ENCODE peak calls at places on chromosome 7, in eight cellular contexts. T is AG04450, C is upper lobe of right lung, E is body of pancreas, K is tibial artery, Y is lower lobe of right lung, P is GM06990, F is adrenal gland. N is an unnamed sample. For H3K27me3, the result is how much of the 10 kb centered on the place peaks cover.

GRCh38 chr7:22551768-22552513 is 52.0 kb upstream of the STEAP1B start:
- DNase-seq in C (no peak), Y (no peak), E (no peak), K (no peak), F (no peak), T (no peak), P (peak), N (no peak)

GRCh38 chr7:18700147-18700546 is 204.6 kb downstream of the HDAC9 start:
- DNase-seq in C (no peak), F (no peak), P (no peak), Y (no peak), E (no peak), K (no peak), T (no peak), N (no peak)

GRCh38 chr7:140992422-140992821 is 22.3 kb downstream of the MRPS33 start:
- DNase-seq in K (no peak), C (no peak), F (no peak), E (no peak), P (no peak), Y (no peak), T (no peak), N (no peak)

GRCh38 chr7:54831644-54832095 is 72.7 kb upstream of the SEC61G start:
- DNase-seq in K (no peak), E (no peak), F (no peak), C (no peak), P (no peak), Y (no peak), T (no peak), N (no peak)

GRCh38 chr7:44767912-44768662 is 19.4 kb downstream of the ZMIZ2 start:
- DNase-seq in K (peak), E (peak), Y (no peak), F (peak), T (peak), C (peak), P (no peak), N (peak)

GRCh38 chr7:124812764-124813163 is 47.2 kb upstream of the GPR37 start:
- DNase-seq in F (no peak), T (no peak), P (no peak), Y (no peak), E (no peak), C (no peak), K (no peak), N (no peak)

GRCh38 chr7:46385662-46386309 is 464.7 kb upstream of the IGFBP3 start:
- DNase-seq in Y (no peak), P (no peak), T (peak), F (no peak), E (no peak), K (no peak), C (no peak), N (no peak)

GRCh38 chr7:27152816-27153486 is 568 bp upstream of the HOXA3 start:
- DNase-seq in C (no peak), P (no peak), Y (peak), F (peak), T (no peak), E (no peak), K (no peak), N (peak)

GRCh38 chr7:123191132-123191531 is 8.6 kb downstream of the SLC13A1 start:
- DNase-seq in Y (no peak), P (no peak), K (no peak), E (peak), C (no peak), F (no peak), T (no peak), N (no peak)

GRCh38 chr7:45075871-45076796 is 12.6 kb downstream of the NACAD start:
- DNase-seq in P (no peak), Y (no peak), C (no peak), K (no peak), F (peak), T (no peak), E (no peak), N (no peak)

GRCh38 chr7:38463277-38464224 is 167.6 kb downstream of the AMPH start:
- DNase-seq in K (peak), F (peak), E (peak), Y (peak), P (peak), C (peak), T (peak), N (peak)

GRCh38 chr7:131080754-131081153 is 246.9 kb upstream of the MKLN1 start:
- DNase-seq in T (no peak), Y (no peak), C (no peak), P (no peak), E (no peak), K (no peak), F (no peak), N (no peak)

GRCh38 chr7:46059308-46060020 is 138.4 kb upstream of the IGFBP3 start:
- DNase-seq in Y (no peak), C (no peak), E (no peak), P (no peak), T (no peak), F (no peak), K (peak), N (no peak)

GRCh38 chr7:10662982-10663884 is 310.4 kb upstream of the PHF14 start:
- DNase-seq in Y (no peak), F (no peak), E (no peak), T (no peak), K (no peak), C (no peak), P (no peak), N (no peak)

GRCh38 chr7:50229964-50230363 is 74.6 kb upstream of the IKZF1 start:
- DNase-seq in Y (no peak), P (no peak), T (no peak), K (no peak), F (no peak), C (no peak), E (no peak), N (no peak)

GRCh38 chr7:110803602-110804143 is 287.3 kb upstream of the LRRN3 start:
- DNase-seq in F (no peak), C (no peak), K (no peak), T (no peak), E (no peak), P (no peak), Y (no peak), N (no peak)

GRCh38 chr7:21281193-21281592 is 146.7 kb upstream of the SP4 start:
- DNase-seq in F (no peak), P (no peak), K (no peak), C (no peak), E (no peak), T (no peak), Y (no peak), N (no peak)

GRCh38 chr7:108454674-108455523 is 1.3 kb downstream of the NRCAM start:
- DNase-seq in P (peak), Y (peak), C (peak), E (peak), T (no peak), F (peak), K (no peak), N (no peak)

GRCh38 chr7:33127085-33127484 is 2.3 kb upstream of the BBS9 start:
- DNase-seq in C (no peak), P (no peak), Y (no peak), E (no peak), K (no peak), T (no peak), F (no peak), N (no peak)

GRCh38 chr7:106285801-106286492 is 1.2 kb upstream of the NAMPT start:
- DNase-seq in T (no peak), C (no peak), E (no peak), K (no peak), Y (no peak), F (no peak), P (peak), N (no peak)

GRCh38 chr7:77157446-77157845 is 35.0 kb downstream of the CCDC146 start:
- DNase-seq in Y (peak), F (no peak), T (no peak), E (no peak), K (no peak), C (no peak), P (peak), N (no peak)

GRCh38 chr7:150781016-150781415 is 19.1 kb downstream of the TMEM176B start:
- DNase-seq in T (peak), C (no peak), E (no peak), P (no peak), K (no peak), F (no peak), Y (no peak), N (no peak)

GRCh38 chr7:46854958-46855473 is 726.9 kb downstream of the TNS3 start:
- DNase-seq in Y (no peak), E (no peak), K (no peak), F (no peak), P (no peak), C (no peak), T (no peak), N (no peak)

GRCh38 chr7:29412912-29413311 is 150.7 kb upstream of the PRR15 start:
- DNase-seq in P (no peak), K (no peak), F (no peak), T (no peak), E (no peak), Y (no peak), C (no peak), N (no peak)

GRCh38 chr7:24508301-24508700 is 65.0 kb upstream of the PALS2 start:
- DNase-seq in T (no peak), P (no peak), F (no peak), K (no peak), Y (no peak), E (no peak), C (no peak), N (no peak)

GRCh38 chr7:111529507-111530355 is 32.6 kb downstream of the IMMP2L start:
- DNase-seq in K (no peak), Y (no peak), E (no peak), C (no peak), T (no peak), P (no peak), F (no peak), N (no peak)

GRCh38 chr7:151505433-151505832 is 14.3 kb downstream of the RHEB start:
- DNase-seq in P (no peak), E (no peak), K (no peak), T (no peak), Y (no peak), C (no peak), F (no peak), N (no peak)

GRCh38 chr7:42689626-42690025 is 222.2 kb downstream of the C7orf25 start:
- DNase-seq in Y (no peak), E (no peak), K (no peak), C (no peak), P (no peak), T (no peak), F (no peak), N (no peak)
- H3K27me3 ChIP-seq in Y (under half), E (under half), K (under half), C (under half), P (under half), T (under half), F (under half), N (under half)

GRCh38 chr7:41694490-41694889 is 8.4 kb downstream of the INHBA start:
- DNase-seq in E (no peak), C (no peak), T (no peak), K (no peak), Y (no peak), F (no peak), P (no peak), N (no peak)

GRCh38 chr7:41695661-41696322 is 7.1 kb downstream of the INHBA start:
- DNase-seq in E (no peak), F (no peak), P (no peak), T (peak), K (no peak), Y (no peak), C (no peak), N (no peak)

GRCh38 chr7:41698726-41699125 is 4.2 kb downstream of the INHBA start:
- DNase-seq in C (no peak), T (peak), F (no peak), P (no peak), Y (no peak), E (no peak), K (no peak), N (no peak)

GRCh38 chr7:41698114-41698513 is 4.8 kb downstream of the INHBA start:
- DNase-seq in P (no peak), Y (no peak), K (no peak), C (no peak), F (no peak), T (no peak), E (no peak), N (no peak)

DNA sequence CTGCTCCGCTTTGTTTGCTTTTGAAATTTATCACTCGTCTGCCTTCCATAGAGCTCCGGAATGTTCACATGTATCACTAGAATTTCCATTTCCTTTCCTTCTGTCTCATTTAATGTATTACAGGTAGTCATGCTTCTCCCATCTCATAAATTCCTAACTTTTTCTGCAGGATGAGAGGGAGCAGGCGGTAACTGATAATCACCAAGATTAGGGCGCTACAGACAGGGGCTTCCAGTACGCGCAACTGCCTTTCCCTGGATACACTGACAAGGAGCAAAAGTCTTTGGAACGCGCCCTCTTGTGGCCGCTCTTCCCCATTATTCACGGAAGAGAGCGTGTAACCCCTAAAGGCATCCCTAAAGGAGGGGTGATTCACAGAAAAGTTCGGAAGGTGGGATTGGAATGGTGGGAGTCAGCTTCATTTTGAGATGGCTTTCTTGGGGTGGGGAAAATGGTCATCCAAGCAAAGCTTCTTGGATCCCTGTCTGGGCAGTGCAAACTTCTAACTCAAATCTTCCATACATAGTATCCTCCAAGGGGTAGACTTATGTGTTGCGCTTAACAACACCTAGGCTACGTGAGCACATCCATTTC is 6.5 kb downstream of the INHBA start:
- DNase-seq in C (peak), E (peak), K (peak), F (peak), T (peak), P (no peak), Y (peak), N (peak)
- H3K4me3 ChIP-seq in C (peak), E (no peak), K (peak), F (peak), T (peak), P (no peak), Y (peak), N (no peak)

GRCh38 chr7:104652865-104653264 is 324.5 kb downstream of the LHFPL3 start:
- DNase-seq in E (no peak), F (no peak), K (no peak), C (no peak), Y (no peak), T (no peak), P (no peak), N (no peak)

GRCh38 chr7:104653870-104654401 is 325.5 kb downstream of the LHFPL3 start:
- DNase-seq in P (no peak), C (no peak), Y (no peak), T (no peak), F (no peak), K (no peak), E (no peak), N (no peak)

GRCh38 chr7:104655592-104655991 is 327.2 kb downstream of the LHFPL3 start:
- DNase-seq in F (no peak), T (no peak), E (no peak), C (no peak), K (no peak), Y (no peak), P (no peak), N (no peak)

GRCh38 chr7:104650991-104651680 is 322.7 kb downstream of the LHFPL3 start:
- DNase-seq in P (no peak), E (peak), T (no peak), F (no peak), K (no peak), C (no peak), Y (no peak), N (no peak)

DNA sequence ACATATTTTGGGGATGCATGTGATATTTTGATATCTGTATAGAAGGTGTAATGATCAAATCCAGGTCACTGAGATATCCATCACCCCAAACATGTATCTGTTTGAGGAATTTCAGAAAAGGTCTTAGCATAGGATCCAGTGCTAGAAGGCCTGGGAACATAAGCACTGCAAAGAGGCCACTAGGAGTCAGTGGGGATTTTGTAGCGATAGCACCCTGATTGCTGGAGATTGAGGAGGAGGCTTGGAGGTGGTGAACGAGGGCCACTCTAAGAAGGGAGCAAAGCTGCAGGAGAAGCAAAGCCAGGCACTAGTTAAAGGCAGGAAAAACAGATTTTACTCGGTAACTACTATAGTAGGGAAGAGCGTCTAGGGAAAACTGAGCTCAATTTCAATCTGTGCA is 324.0 kb downstream of the LHFPL3 start:
- DNase-seq in C (no peak), E (no peak), F (no peak), P (no peak), T (no peak), Y (no peak), K (no peak), N (no peak)
- TF ChIP-seq CTCF in C (no peak), E (no peak), F (no peak), P (no peak), T (no peak), Y (no peak), K (no peak), N (no peak)

GRCh38 chr7:87225696-87226095 is 6.2 kb upstream of the TMEM243 start:
- DNase-seq in E (no peak), P (no peak), Y (no peak), F (no peak), T (no peak), K (no peak), C (no peak), N (no peak)
- H3K27me3 ChIP-seq in E (under half), P (under half), Y (under half), F (under half), T (under half), K (under half), C (under half), N (under half)

DNA sequence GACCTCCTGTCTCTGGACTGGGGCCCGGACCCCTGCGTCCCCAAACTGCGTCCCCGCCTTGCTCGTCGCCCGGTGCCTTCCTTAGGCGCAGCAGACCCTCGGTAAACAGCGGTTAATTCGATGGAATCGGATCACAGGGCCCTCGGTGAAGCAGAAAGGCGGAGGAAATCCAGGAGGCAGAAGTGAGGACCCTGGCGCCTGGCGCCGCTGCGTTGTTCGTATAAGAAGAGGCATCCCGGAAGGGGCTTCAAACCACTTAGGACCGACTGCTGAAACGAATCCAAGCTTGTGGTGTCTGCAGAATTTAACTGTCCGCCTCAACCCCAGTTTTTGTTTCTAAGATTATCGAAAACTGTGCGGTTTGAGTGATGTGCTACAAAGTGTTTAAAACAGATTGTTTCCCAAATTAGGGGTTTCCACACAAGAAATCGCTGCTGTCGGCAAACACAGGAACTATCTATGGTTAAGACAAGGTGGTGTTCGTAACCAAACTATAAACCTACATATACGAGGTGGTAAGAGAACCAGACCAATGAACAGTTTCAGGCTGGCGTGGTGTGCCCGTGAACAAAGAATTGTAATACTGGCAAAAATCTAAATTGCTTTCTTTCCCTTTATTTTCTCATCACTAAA is 760 bp upstream of the DGKI start:
- DNase-seq in Y (no peak), P (no peak), C (no peak), T (no peak), E (no peak), K (no peak), F (no peak), N (no peak)
- H3K4me3 ChIP-seq in Y (peak), P (peak), C (peak), T (peak), E (no peak), K (peak), F (no peak), N (no peak)

DNA sequence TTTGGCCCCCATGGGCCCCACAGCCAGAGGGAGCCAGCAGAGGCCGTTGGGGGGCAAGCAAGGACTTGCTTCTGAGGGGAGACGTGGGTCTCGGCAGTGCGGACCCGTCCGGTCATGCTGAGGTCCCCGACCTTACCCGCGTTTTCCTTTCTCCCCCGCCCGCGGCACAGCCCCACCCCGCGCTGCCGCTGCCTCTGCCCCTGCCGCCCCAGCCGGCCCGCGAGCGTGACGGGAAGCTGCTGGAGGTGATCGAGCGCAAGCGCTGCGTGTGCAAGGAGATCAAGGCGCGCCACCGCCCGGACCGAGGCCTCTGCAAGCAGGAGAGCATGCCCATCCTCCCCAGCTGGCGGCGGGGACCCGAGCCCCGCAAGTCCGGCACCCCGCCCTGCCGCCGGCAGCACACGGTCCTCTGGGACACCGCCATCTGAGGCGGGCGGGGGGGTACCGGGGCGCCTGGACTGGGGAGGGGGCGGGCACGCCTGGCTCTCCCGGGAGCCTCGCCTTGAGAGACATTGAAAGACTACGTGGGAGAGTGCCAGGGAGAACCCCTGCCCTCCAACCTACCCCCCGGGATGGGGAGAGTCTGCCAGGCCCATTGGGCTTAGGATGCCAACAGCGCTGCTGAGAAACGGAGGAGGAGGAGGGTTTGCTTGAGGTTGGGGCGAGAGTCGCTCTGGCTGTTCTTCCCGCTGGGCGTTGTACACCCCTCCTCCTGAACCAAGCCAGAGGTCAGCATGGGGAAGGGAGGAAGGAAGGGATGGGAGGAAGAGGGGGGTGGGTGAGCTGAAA is 9.9 kb downstream of the NYAP1 start:
- DNase-seq in P (peak), K (no peak), Y (peak), C (peak), F (no peak), T (no peak), E (peak), N (no peak)
- TF ChIP-seq CTCF in P (peak), K (no peak), Y (peak), C (no peak), F (no peak), T (no peak), E (no peak), N (no peak)

DNA sequence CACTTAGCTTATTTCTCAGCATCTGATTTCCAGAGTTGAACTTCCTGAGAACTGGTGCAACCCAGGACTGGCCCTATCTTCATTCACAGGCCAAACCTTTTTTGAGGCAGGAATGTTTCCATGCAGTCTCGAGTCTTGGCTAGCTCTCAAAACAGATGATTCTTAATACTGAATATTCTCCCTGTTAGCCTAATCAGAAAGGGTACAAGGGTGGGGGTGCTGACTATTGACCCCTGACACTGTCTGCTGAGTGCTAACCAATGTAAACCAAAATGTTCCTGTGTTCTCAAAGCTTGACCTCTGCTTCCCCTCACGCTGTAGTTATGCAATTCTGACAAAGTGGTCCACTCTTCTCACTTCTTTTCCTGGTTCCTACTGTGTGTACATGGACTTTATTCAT is 25.3 kb downstream of the VWDE start:
- DNase-seq in P (no peak), C (no peak), Y (no peak), T (no peak), F (no peak), E (no peak), K (no peak), N (no peak)
- H3K27me3 ChIP-seq in P (under half), C (under half), Y (under half), T (under half), F (under half), E (under half), K (under half), N (under half)

N was measured in colonic mucosa.